ENCODE peak calls at places on chromosomes 13 and 19, in five cellular contexts. One of them, this sample, is unnamed.

GRCh38 chr13:39016789-39017188 is 21.1 kb downstream of the PROSER1 start:
- DNase-seq in stimulated activated naive CD4-positive, alpha-beta T cell treated with Interleukin-2 at 50 U/mL for 16 hours: no peak
- DNase-seq in fibroblast of the aortic adventitia: peak
- DNase-seq in T-helper 2 cell: no peak
- DNase-seq in body of pancreas: peak
- DNase-seq in this sample: no peak

GRCh38 chr19:28393574-28394336 is 819.2 kb downstream of the UQCRFS1 start:
- DNase-seq in stimulated activated naive CD4-positive, alpha-beta T cell treated with Interleukin-2 at 50 U/mL for 16 hours: no peak
- DNase-seq in fibroblast of the aortic adventitia: no peak
- DNase-seq in T-helper 2 cell: no peak
- DNase-seq in body of pancreas: no peak
- DNase-seq in this sample: no peak

GRCh38 chr13:20116213-20116612 is 44.6 kb downstream of the GJA3 start:
- DNase-seq in stimulated activated naive CD4-positive, alpha-beta T cell treated with Interleukin-2 at 50 U/mL for 16 hours: no peak
- DNase-seq in fibroblast of the aortic adventitia: no peak
- DNase-seq in T-helper 2 cell: no peak
- DNase-seq in body of pancreas: no peak
- DNase-seq in this sample: no peak

GRCh38 chr19:19554074-19555023 is 16.3 kb downstream of the CILP2 start:
- DNase-seq in stimulated activated naive CD4-positive, alpha-beta T cell treated with Interleukin-2 at 50 U/mL for 16 hours: peak
- DNase-seq in fibroblast of the aortic adventitia: peak
- DNase-seq in T-helper 2 cell: peak
- DNase-seq in body of pancreas: peak
- DNase-seq in this sample: peak

GRCh38 chr13:27339299-27339698 is 68.7 kb downstream of the RASL11A start:
- DNase-seq in stimulated activated naive CD4-positive, alpha-beta T cell treated with Interleukin-2 at 50 U/mL for 16 hours: no peak
- DNase-seq in fibroblast of the aortic adventitia: peak
- DNase-seq in T-helper 2 cell: peak
- DNase-seq in body of pancreas: peak
- DNase-seq in this sample: peak

GRCh38 chr13:90104764-90105163 is 1242.7 kb upstream of the MIR17HG start:
- DNase-seq in stimulated activated naive CD4-positive, alpha-beta T cell treated with Interleukin-2 at 50 U/mL for 16 hours: no peak
- DNase-seq in fibroblast of the aortic adventitia: no peak
- DNase-seq in T-helper 2 cell: no peak
- DNase-seq in body of pancreas: no peak
- DNase-seq in this sample: no peak

GRCh38 chr19:35438527-35438926 is 9.5 kb upstream of the FFAR2 start:
- DNase-seq in stimulated activated naive CD4-positive, alpha-beta T cell treated with Interleukin-2 at 50 U/mL for 16 hours: no peak
- DNase-seq in fibroblast of the aortic adventitia: peak
- DNase-seq in T-helper 2 cell: no peak
- DNase-seq in body of pancreas: peak
- DNase-seq in this sample: no peak

GRCh38 chr19:4295972-4296771 is 6.0 kb downstream of the TMIGD2 start:
- DNase-seq in stimulated activated naive CD4-positive, alpha-beta T cell treated with Interleukin-2 at 50 U/mL for 16 hours: no peak
- DNase-seq in fibroblast of the aortic adventitia: no peak
- DNase-seq in T-helper 2 cell: no peak
- DNase-seq in body of pancreas: peak
- DNase-seq in this sample: no peak

GRCh38 chr13:43963726-43964125 is 84.0 kb downstream of the LACC1 start:
- DNase-seq in stimulated activated naive CD4-positive, alpha-beta T cell treated with Interleukin-2 at 50 U/mL for 16 hours: no peak
- DNase-seq in fibroblast of the aortic adventitia: no peak
- DNase-seq in T-helper 2 cell: no peak
- DNase-seq in body of pancreas: no peak
- DNase-seq in this sample: no peak

GRCh38 chr19:17706750-17707181 is 12.5 kb upstream of the MAP1S start:
- DNase-seq in stimulated activated naive CD4-positive, alpha-beta T cell treated with Interleukin-2 at 50 U/mL for 16 hours: no peak
- DNase-seq in fibroblast of the aortic adventitia: no peak
- DNase-seq in T-helper 2 cell: no peak
- DNase-seq in body of pancreas: no peak
- DNase-seq in this sample: no peak

GRCh38 chr19:21750586-21751128 is 16.7 kb downstream of the ZNF100 start:
- DNase-seq in stimulated activated naive CD4-positive, alpha-beta T cell treated with Interleukin-2 at 50 U/mL for 16 hours: no peak
- DNase-seq in fibroblast of the aortic adventitia: no peak
- DNase-seq in T-helper 2 cell: no peak
- DNase-seq in body of pancreas: no peak
- DNase-seq in this sample: no peak